ENCODE peak calls at places on chromosomes 3 and 15, in seven cellular contexts. R is NCI-H1105 treated with DMSO at 0.1 percent for 48 hours; G is stimulated activated CD4-positive, alpha-beta T cell treated with anti-CD3 and anti-CD28 coated beads, Interleukin-2, amount 100 ng/mL, for 48 hours; Y is amniotic stem cell; N is ACHN; C is stimulated activated CD8-positive, alpha-beta memory T cell treated with anti-CD3 and anti-CD28 coated beads, Interleukin-15, amount 100 ng/mL, for 24 hours; H is hepatocyte. A is an unnamed sample.

GRCh38 chr3:70264122-70264780 is 48.2 kb downstream of the MDFIC2 start:
- DNase-seq in R (peak; percentile 8), G (no peak), Y (no peak), N (peak; percentile 70), C (no peak), H (peak; percentile 84), A (no peak)

GRCh38 chr3:196624907-196625306 is 14.6 kb upstream of the NRROS start:
- DNase-seq in R (no peak), G (no peak), Y (no peak), N (no peak), C (no peak), H (no peak), A (no peak)

GRCh38 chr3:77240072-77240650 is 200.3 kb downstream of the ROBO2 start:
- DNase-seq in R (no peak), G (no peak), Y (no peak), N (no peak), C (no peak), H (no peak), A (no peak)

GRCh38 chr3:122094125-122094524 is 39.0 kb downstream of the CD86 start:
- DNase-seq in R (no peak), G (no peak), Y (no peak), N (no peak), C (no peak), H (no peak), A (no peak)

GRCh38 chr15:41798607-41799487 is 24.6 kb downstream of the MAPKBP1 start:
- DNase-seq in R (no peak), G (no peak), Y (no peak), N (no peak), C (no peak), H (no peak), A (no peak)

GRCh38 chr3:157819415-157819814 is 286.8 kb downstream of the SHOX2 start:
- DNase-seq in R (no peak), G (no peak), Y (no peak), N (no peak), C (no peak), H (no peak), A (no peak)

GRCh38 chr3:195063596-195064193 is 207.3 kb downstream of the XXYLT1 start:
- DNase-seq in R (no peak), G (no peak), Y (no peak), N (no peak), C (no peak), H (peak; percentile 72), A (no peak)

GRCh38 chr3:9101286-9101685 is 138.0 kb upstream of the RAD18 start:
- DNase-seq in R (no peak), G (no peak), Y (no peak), N (no peak), C (no peak), H (no peak), A (no peak)

GRCh38 chr3:186021673-186022362 is 84.0 kb upstream of the TRA2B start:
- DNase-seq in R (no peak), G (no peak), Y (peak; percentile 87), N (peak; percentile 55), C (no peak), H (peak; percentile 50), A (no peak)

GRCh38 chr3:43893721-43894120 is 203.0 kb downstream of the ABHD5 start:
- DNase-seq in R (no peak), G (no peak), Y (peak; percentile 18), N (no peak), C (no peak), H (no peak), A (peak; percentile 42)

GRCh38 chr15:65337436-65338070 is 33.1 kb downstream of the RNU5B-1 start:
- DNase-seq in R (no peak), G (no peak), Y (no peak), N (no peak), C (no peak), H (no peak), A (no peak)

GRCh38 chr3:186496016-186496415 is 48.2 kb downstream of the CRYGS start:
- DNase-seq in R (no peak), G (no peak), Y (no peak), N (no peak), C (no peak), H (no peak), A (no peak)

GRCh38 chr3:22245122-22245521 is 494.1 kb upstream of the ZNF385D start:
- DNase-seq in R (no peak), G (no peak), Y (peak; percentile 63), N (peak; percentile 1), C (no peak), H (peak; percentile 20), A (no peak)

GRCh38 chr3:3798641-3799113 is 554 bp upstream of the LRRN1 start:
- DNase-seq in R (peak; percentile 54), G (no peak), Y (no peak), N (no peak), C (no peak), H (peak; percentile 49), A (no peak)

GRCh38 chr15:96334017-96334704 is 3.7 kb downstream of the NR2F2 start:
- DNase-seq in R (no peak), G (no peak), Y (no peak), N (peak; percentile 2), C (no peak), H (no peak), A (no peak)

GRCh38 chr3:80677796-80678195 is 910.0 kb upstream of the ROBO1 start:
- DNase-seq in R (no peak), G (no peak), Y (no peak), N (no peak), C (no peak), H (peak; percentile 5), A (no peak)

GRCh38 chr3:180358179-180358578 is 243.8 kb upstream of the TTC14 start:
- DNase-seq in R (no peak), G (no peak), Y (no peak), N (no peak), C (no peak), H (no peak), A (no peak)

A was measured in NCI-H748 treated with DMSO at 0.1 percent for 48 hours.